ENCODE peak calls at places on chromosomes 7 and 10, in seven cellular contexts. A, L, M, B, N, V and K are unnamed samples.

GRCh38 chr10:11450427-11450826 is 161.0 kb downstream of the USP6NL start:
- DNase-seq in A (no peak), V (peak; percentile 23), N (no peak), M (no peak), B (peak; percentile 6), L (no peak), K (no peak)

GRCh38 chr10:122348512-122348911 is 26.0 kb upstream of the PLEKHA1 start:
- DNase-seq in M (no peak), N (no peak), A (peak; percentile 60), V (no peak), B (no peak), L (no peak), K (no peak)

GRCh38 chr7:139629392-139630082 is 106.1 kb downstream of the CLEC2L start:
- DNase-seq in V (no peak), A (no peak), B (no peak), L (no peak), N (peak; percentile 35), M (no peak), K (no peak)

GRCh38 chr7:2321020-2321419 is 6.8 kb upstream of the SNX8 start:
- DNase-seq in V (no peak), N (peak; percentile 63), L (peak; percentile 22), M (peak; percentile 34), B (peak; percentile 53), A (no peak), K (peak; percentile 35)

GRCh38 chr7:16365952-16366351 is 55.4 kb downstream of the CRPPA start:
- DNase-seq in N (no peak), V (no peak), L (no peak), A (no peak), M (no peak), B (no peak), K (no peak)

GRCh38 chr7:50359995-50360925 is 55.7 kb downstream of the IKZF1 start:
- DNase-seq in V (no peak), A (no peak), B (no peak), L (no peak), N (peak; percentile 92), M (no peak), K (peak; percentile 24)

GRCh38 chr7:36513393-36513792 is 123.7 kb downstream of the ANLN start:
- DNase-seq in B (no peak), N (no peak), L (no peak), V (no peak), A (no peak), M (no peak), K (no peak)

GRCh38 chr7:156545989-156546388 is 94.6 kb upstream of the RNF32 start:
- DNase-seq in V (no peak), L (no peak), B (no peak), M (no peak), N (no peak), A (no peak), K (no peak)

GRCh38 chr10:103663802-103664201 is 170.3 kb downstream of the NEURL1 start:
- DNase-seq in A (no peak), M (no peak), V (no peak), B (no peak), N (no peak), L (no peak), K (no peak)

GRCh38 chr7:32941996-32942782 is 15.1 kb upstream of the FKBP9 start:
- DNase-seq in V (no peak), N (peak; percentile 55), M (peak; percentile 52), B (peak; percentile 45), L (peak; percentile 32), A (peak; percentile 36), K (peak; percentile 63)

GRCh38 chr7:117470777-117471176 is 9.0 kb upstream of the CFTR start:
- DNase-seq in N (no peak), V (no peak), B (no peak), L (no peak), M (no peak), A (no peak), K (no peak)

GRCh38 chr10:69814251-69814650 is 12.5 kb downstream of the COL13A1 start:
- DNase-seq in A (no peak), B (no peak), N (no peak), M (no peak), V (no peak), L (no peak), K (no peak)
- H3K4ac ChIP-seq in A (no peak overlapping the region), B (no peak overlapping the region), N (no peak overlapping the region), M (no peak overlapping the region), V (no peak overlapping the region), L (no peak overlapping the region), K (no peak overlapping the region)

DNA sequence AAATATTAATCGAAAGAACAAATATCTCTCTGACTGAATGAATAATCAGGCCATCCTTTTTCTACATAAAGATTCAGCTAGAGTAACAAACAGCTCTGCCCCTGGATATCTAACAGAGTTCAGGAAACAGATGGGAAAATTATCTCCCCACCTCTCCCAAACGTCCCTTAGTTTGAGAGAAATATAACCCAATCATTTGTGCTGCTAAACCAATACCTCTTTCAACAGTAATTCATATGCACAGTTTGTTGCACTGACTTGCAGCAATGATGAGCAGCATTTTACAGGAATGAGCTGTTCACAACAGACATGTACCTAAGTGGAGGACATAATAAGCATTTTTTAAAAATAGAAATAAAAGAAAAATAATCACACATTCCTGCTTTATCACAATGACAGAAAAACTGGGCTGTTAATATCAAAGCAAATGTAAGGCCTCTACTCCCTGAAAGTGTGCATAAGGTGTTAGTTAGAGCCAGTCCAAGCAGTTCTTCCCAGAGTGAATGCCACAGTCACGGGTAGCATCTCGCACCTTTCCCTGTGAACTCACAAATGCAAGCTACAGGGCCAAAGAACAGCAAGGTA is 2.3 kb downstream of the CREB3L2 start:
- DNase-seq in N (no peak), A (no peak), B (no peak), V (no peak), L (no peak), M (no peak), K (no peak)
- H3K27ac ChIP-seq in N (no peak overlapping the region), A (peak overlapping the region; percentile 30), B (no peak overlapping the region), V (no peak overlapping the region), L (peak overlapping the region; percentile 91), M (peak overlapping the region; percentile 46), K (peak overlapping the region; percentile 84)

GRCh38 chr7:77409739-77410545 is 6.2 kb downstream of the GSAP start:
- DNase-seq in N (no peak), A (no peak), M (peak; percentile 47), L (peak; percentile 87), B (no peak), V (no peak), K (peak; percentile 81)
- H3K9ac ChIP-seq in N (no peak overlapping the region), A (no peak overlapping the region), M (no peak overlapping the region), L (no peak overlapping the region), B (no peak overlapping the region), V (no peak overlapping the region), K (peak overlapping the region; percentile 79)

DNA sequence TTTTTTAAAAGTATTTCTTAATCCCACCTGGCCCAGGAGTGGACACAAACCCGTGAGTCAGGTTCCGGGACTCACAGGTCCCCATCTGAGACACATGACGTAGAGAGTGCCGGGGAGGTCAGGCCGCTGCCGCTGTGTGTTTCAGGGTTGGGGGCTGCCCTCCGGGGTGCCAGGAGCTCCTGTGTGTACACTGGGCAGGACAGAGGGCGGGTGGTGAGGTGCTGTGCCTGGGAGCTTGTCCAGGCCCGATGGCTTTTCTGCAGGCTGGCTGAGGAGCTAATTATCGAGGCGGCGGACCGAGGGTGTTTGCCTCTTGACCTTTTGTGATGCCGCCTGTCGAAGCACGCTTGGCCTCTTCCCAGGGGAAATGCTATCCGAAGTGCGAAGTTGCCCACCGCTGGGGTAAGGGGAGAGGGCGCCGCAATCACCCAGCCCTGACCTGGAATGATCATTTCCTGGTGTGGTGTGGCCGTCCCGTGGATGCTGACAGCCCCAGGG is 42.1 kb downstream of the FOXL3 start:
- DNase-seq in L (no peak), A (no peak), M (no peak), N (no peak), B (no peak), V (no peak), K (no peak)
- H3K4ac ChIP-seq in L (no peak overlapping the region), A (no peak overlapping the region), M (no peak overlapping the region), N (no peak overlapping the region), B (no peak overlapping the region), V (no peak overlapping the region), K (no peak overlapping the region)